ENCODE peak calls at places on chromosomes 6 and 20, in six cellular contexts. O is HepG2, C is A549, I is SK-N-SH, N is IMR-90, T is K562. U is an unnamed sample.

GRCh38 chr6:89239338-89239737 is 22.2 kb upstream of the GABRR1 start:
- DNase-seq in I (peak), T (peak), C (no peak), O (no peak), N (no peak), U (no peak)

GRCh38 chr6:124983383-124983782 is 21.1 kb downstream of the RNF217 start:
- DNase-seq in O (no peak), N (no peak), C (no peak), T (no peak), I (no peak), U (no peak)

GRCh38 chr20:22791432-22791831 is 207.1 kb upstream of the FOXA2 start:
- DNase-seq in I (no peak), O (no peak), T (no peak), C (no peak), N (no peak), U (no peak)

GRCh38 chr20:2405693-2406065 is 25.0 kb downstream of the TGM6 start:
- DNase-seq in O (no peak), N (no peak), C (no peak), T (no peak), I (no peak), U (no peak)

GRCh38 chr20:47011984-47012383 is 117.3 kb downstream of the EYA2 start:
- DNase-seq in I (no peak), C (no peak), N (no peak), O (no peak), T (no peak), U (no peak)

GRCh38 chr6:37347177-37348145 is 6.3 kb upstream of the RNF8 start:
- DNase-seq in O (no peak), T (no peak), I (no peak), C (no peak), N (no peak), U (no peak)

GRCh38 chr6:169339025-169339424 is 85.4 kb upstream of the THBS2 start:
- DNase-seq in O (no peak), N (no peak), I (no peak), T (no peak), C (no peak), U (no peak)

GRCh38 chr6:161660666-161661571 is 387.1 kb upstream of the AGPAT4 start:
- DNase-seq in T (no peak), I (no peak), N (no peak), O (peak), C (no peak), U (no peak)

GRCh38 chr6:7726416-7727149 is 684 bp downstream of the BMP6 start:
- DNase-seq in C (peak), T (no peak), I (peak), N (no peak), O (no peak), U (no peak)

GRCh38 chr6:39778581-39779270 is 13.4 kb upstream of the DAAM2 start:
- DNase-seq in I (peak), C (no peak), N (peak), O (no peak), T (no peak), U (no peak)

GRCh38 chr6:109236140-109237081 is 141.1 kb downstream of the CEP57L1 start:
- DNase-seq in O (peak), C (no peak), T (peak), I (no peak), N (no peak), U (no peak)

GRCh38 chr6:142420822-142421221 is 119.0 kb downstream of the ADGRG6 start:
- DNase-seq in T (no peak), O (no peak), N (no peak), C (no peak), I (no peak), U (no peak)

GRCh38 chr6:10510592-10511367 is 10.4 kb upstream of the GCNT2 start:
- DNase-seq in T (peak), N (peak), I (peak), O (peak), C (peak), U (no peak)

GRCh38 chr6:106533079-106533478 is 96.2 kb downstream of the RTN4IP1 start:
- DNase-seq in T (no peak), I (no peak), C (no peak), O (no peak), N (no peak), U (no peak)

GRCh38 chr6:1747531-1747930 is 137.8 kb downstream of the FOXC1 start:
- DNase-seq in I (no peak), T (no peak), O (no peak), C (no peak), N (no peak), U (no peak)

GRCh38 chr6:157659536-157660271 is 163.3 kb upstream of the SNX9 start:
- DNase-seq in I (no peak), O (no peak), T (no peak), C (no peak), N (no peak), U (no peak)

GRCh38 chr6:42294759-42295158 is 77.1 kb upstream of the MRPS10 start:
- DNase-seq in T (no peak), C (peak), O (peak), N (peak), I (no peak), U (no peak)

GRCh38 chr6:101117397-101118185 is 236.5 kb upstream of the ASCC3 start:
- DNase-seq in T (no peak), N (no peak), O (no peak), C (no peak), I (no peak), U (no peak)

GRCh38 chr6:43125119-43125518 is 46.0 kb upstream of the SRF start:
- DNase-seq in C (no peak), O (peak), I (peak), T (no peak), N (peak), U (no peak)

DNA sequence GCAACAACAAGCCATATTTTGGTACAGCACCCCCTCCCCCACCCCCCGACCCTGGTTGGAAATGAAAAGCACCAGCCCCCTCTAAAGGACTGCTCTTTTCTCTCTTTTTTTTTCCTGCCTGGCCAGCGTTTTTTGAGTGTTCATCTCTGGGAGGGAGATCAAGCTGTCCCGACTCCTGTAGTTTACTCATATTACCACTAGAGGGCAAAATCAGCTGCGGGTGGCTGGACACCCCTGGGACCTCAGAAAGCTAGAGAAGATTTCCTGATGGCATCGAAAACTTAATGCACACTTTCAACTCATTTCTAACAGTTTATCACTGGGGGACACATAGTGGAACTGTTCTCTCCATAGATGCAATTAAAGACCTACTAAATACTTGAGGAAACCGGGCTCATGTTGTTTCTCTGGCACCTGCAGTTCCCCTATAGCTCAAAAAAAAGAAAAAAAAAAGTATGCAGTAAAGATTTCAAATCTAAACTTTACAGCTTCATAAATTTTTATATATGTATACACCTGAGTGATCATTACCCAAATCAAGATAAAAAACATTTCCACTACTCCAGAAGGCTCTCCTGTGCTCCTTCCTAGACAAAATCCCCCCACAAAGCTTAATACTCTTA is 24.4 kb downstream of the CNBD2 start:
- DNase-seq in O (peak), N (peak), C (peak), T (peak), I (peak), U (peak)
- TF ChIP-seq SMC3 in O (peak), N (peak), C (peak), T (peak), I (peak), U (peak)

GRCh38 chr6:133313068-133313467 is 71.9 kb downstream of the EYA4 start:
- DNase-seq in T (no peak), I (no peak), C (no peak), N (no peak), O (no peak), U (no peak)
- TF ChIP-seq SMC3 in T (no peak), I (no peak), C (no peak), N (no peak), O (no peak), U (no peak)

GRCh38 chr6:145886228-145886956 is 71.8 kb upstream of the FBXO30 start:
- DNase-seq in T (no peak), O (no peak), I (no peak), N (peak), C (no peak), U (no peak)
- TF ChIP-seq SMC3 in T (no peak), O (no peak), I (no peak), N (no peak), C (no peak), U (no peak)

GRCh38 chr6:111715321-111715720 is 109.6 kb upstream of the TRAF3IP2 start:
- DNase-seq in I (no peak), O (no peak), C (no peak), N (no peak), T (no peak), U (no peak)
- TF ChIP-seq SMC3 in I (no peak), O (no peak), C (no peak), N (no peak), T (no peak), U (no peak)

GRCh38 chr6:118739976-118740771 is 88.8 kb upstream of the CEP85L start:
- DNase-seq in C (no peak), T (no peak), I (no peak), N (peak), O (no peak), U (no peak)
- TF ChIP-seq SMC3 in C (no peak), T (no peak), I (no peak), N (no peak), O (no peak), U (no peak)

DNA sequence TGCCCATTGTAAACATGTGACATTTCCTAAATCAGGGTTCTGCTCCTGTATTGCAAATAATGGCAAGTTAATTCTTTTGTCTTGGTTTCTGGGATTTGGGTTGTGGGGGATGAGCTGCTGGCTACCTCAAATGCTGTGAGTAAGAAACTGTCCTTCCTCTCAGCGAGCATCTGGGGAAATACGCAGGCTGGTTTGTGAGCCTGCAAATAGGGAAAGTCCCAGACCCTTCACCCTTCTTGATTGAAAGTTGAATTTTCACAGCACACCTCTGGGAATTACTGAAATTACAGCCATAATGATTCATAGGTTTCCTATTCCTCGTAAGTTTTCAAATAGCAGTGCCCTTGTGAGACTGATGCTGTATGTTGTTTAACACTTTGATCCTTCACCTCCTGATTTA is 138.1 kb downstream of the TBXT start:
- DNase-seq in N (peak), T (no peak), I (no peak), C (no peak), O (no peak), U (peak)
- TF ChIP-seq SMC3 in N (no peak), T (no peak), I (no peak), C (no peak), O (no peak), U (no peak)